ENCODE peak calls at places on chromosomes 1 and 21, in four cellular contexts. N, B, R and L are unnamed samples.

GRCh38 chr1:53585116-53585515 is 125.9 kb downstream of the DMRTB1 start:
- DNase-seq in N (no peak), B (no peak), R (no peak), L (no peak)

GRCh38 chr1:153956997-153957715 is 1.3 kb downstream of the CRTC2 start:
- DNase-seq in N (no peak), B (no peak), R (no peak), L (peak)

GRCh38 chr1:225653463-225654276 is 747 bp upstream of the ENAH start:
- DNase-seq in N (peak), B (peak), R (peak), L (peak)

GRCh38 chr1:224800486-224801119 is 128.9 kb upstream of the DNAH14 start:
- DNase-seq in N (peak), B (no peak), R (no peak), L (no peak)

GRCh38 chr21:42366292-42367010 is at the start of gene TFF1:
- DNase-seq in N (no peak), B (no peak), R (no peak), L (no peak)

GRCh38 chr1:20405893-20406604 is 80.0 kb downstream of the CAMK2N1 start:
- DNase-seq in N (no peak), B (no peak), R (no peak), L (no peak)

GRCh38 chr1:111704776-111705175 is 34.4 kb downstream of the INKA2 start:
- DNase-seq in N (no peak), B (no peak), R (no peak), L (peak)

GRCh38 chr1:245153645-245154428 is 948 bp upstream of the KIF26B start:
- DNase-seq in N (peak), B (peak), R (peak), L (no peak)

GRCh38 chr1:56418047-56418680 is 161.2 kb downstream of the PLPP3 start:
- DNase-seq in N (no peak), B (no peak), R (no peak), L (no peak)

GRCh38 chr21:20649231-20649630 is 349.0 kb upstream of the NCAM2 start:
- DNase-seq in N (no peak), B (no peak), R (no peak), L (no peak)

GRCh38 chr1:108075055-108075454 is 110.1 kb upstream of the VAV3 start:
- DNase-seq in N (no peak), B (no peak), R (no peak), L (no peak)

GRCh38 chr1:21898326-21899155 is 38.6 kb downstream of the HSPG2 start:
- DNase-seq in N (no peak), B (no peak), R (no peak), L (no peak)

GRCh38 chr1:21897844-21898243 is 39.3 kb downstream of the HSPG2 start:
- DNase-seq in N (no peak), B (no peak), R (no peak), L (no peak)

GRCh38 chr1:21899972-21900371 is 37.1 kb downstream of the HSPG2 start:
- DNase-seq in N (no peak), B (no peak), R (peak), L (no peak)

GRCh38 chr1:21900766-21901472 is 36.2 kb downstream of the HSPG2 start:
- DNase-seq in N (no peak), B (no peak), R (no peak), L (no peak)

DNA sequence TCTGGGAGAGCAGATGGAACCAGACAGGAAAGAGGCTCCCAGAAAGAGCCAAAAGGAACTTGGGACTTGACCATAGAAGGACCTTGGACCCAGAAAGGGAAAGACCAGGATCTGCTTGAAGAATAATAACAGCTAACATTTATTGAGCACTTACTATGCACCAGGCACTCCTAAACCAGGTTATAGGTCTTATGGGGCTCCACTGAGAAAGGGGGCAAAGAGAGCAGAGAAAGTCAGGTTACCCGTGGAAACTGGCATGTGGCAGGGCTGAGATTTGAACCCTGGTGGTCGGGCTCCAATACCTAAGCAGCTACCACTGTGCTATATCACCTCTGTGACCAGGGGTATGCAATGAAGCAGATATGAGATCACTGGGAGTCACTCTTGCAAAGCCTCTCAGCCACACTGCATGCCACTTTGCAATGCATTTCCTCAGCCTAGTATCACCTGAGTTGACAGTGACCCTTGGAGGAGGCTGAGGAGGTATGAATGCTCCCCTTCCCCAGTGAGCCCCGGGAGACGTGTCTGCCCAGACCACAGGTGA is 37.8 kb downstream of the HSPG2 start:
- DNase-seq in N (no peak), B (no peak), R (no peak), L (no peak)
- H3K4ac ChIP-seq in N (no peak), B (no peak), R (no peak), L (peak)

DNA sequence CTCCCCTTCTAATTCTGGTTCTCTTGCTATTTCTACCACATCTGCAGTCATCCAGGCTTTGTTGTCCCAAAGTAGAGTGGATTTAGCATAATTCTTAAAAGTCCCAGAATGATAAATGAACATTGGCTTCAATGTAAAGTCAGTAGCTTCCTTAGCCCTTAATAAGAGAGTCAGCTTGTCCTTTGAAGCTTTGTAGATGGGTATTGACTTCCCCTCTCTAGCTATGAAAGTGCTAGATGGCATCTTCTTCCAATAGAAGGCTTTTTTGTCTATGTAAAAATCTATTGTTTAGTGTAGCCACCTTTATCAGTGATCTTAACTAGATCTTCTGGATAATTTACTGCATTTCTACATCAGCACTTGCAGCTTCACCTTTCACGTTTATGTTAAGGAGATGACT is 181.4 kb upstream of the B3GALT2 start:
- DNase-seq in N (no peak), B (no peak), R (no peak), L (no peak)
- H3K4me3 ChIP-seq in N (no peak), B (no peak), R (no peak), L (no peak)

GRCh38 chr1:172967936-172968335 is 82.8 kb downstream of the TNFSF18 start:
- DNase-seq in N (no peak), B (no peak), R (no peak), L (no peak)
- H3K4ac ChIP-seq in N (no peak), B (no peak), R (no peak), L (no peak)

GRCh38 chr1:41018039-41018438 is 3.5 kb downstream of the SLFNL1 start:
- DNase-seq in N (no peak), B (no peak), R (no peak), L (no peak)

GRCh38 chr1:41021526-41022308 is at the start of gene SLFNL1:
- DNase-seq in N (peak), B (peak), R (no peak), L (no peak)

GRCh38 chr1:41020654-41021053 is 871 bp downstream of the SLFNL1 start:
- DNase-seq in N (no peak), B (no peak), R (no peak), L (no peak)

GRCh38 chr1:41019353-41019745 is 2.2 kb downstream of the SLFNL1 start:
- DNase-seq in N (no peak), B (peak), R (no peak), L (no peak)

DNA sequence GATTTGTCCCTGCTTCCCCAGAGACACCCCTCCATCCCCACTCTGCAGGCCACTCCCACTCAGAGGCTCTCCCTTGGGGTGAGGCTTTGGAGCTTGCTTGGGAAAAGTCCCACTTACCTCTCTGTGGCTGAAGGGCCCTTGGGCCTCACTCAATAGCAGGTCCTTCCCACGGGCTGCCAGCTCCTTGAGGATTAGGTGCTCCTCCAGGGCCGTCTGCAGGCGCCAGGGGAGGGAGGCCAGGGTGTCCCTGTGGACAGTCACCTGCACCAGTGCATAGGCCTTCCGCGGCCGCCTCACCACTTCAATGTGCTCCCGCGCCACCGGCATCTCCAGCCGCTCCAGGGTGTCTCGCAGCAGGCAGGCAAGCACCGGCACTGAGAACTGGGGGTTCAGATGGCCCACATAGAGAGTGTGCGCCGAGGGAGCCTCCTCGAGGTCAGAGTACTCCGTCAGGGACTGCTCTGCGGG is 1.4 kb downstream of the SLFNL1 start:
- DNase-seq in N (no peak), B (no peak), R (no peak), L (no peak)
- H3K4me3 ChIP-seq in N (no peak), B (no peak), R (no peak), L (no peak)

GRCh38 chr1:214898718-214899117 is 183.8 kb upstream of the KCNK2 start:
- DNase-seq in N (no peak), B (no peak), R (no peak), L (no peak)
- H3K4ac ChIP-seq in N (no peak), B (no peak), R (no peak), L (no peak)

GRCh38 chr1:66364578-66365391 is 169.2 kb upstream of the SGIP1 start:
- DNase-seq in N (no peak), B (no peak), R (no peak), L (no peak)

GRCh38 chr1:66356605-66357004 is 177.3 kb upstream of the SGIP1 start:
- DNase-seq in N (no peak), B (peak), R (no peak), L (no peak)

GRCh38 chr1:66357478-66358197 is 176.3 kb upstream of the SGIP1 start:
- DNase-seq in N (no peak), B (no peak), R (no peak), L (no peak)

GRCh38 chr1:66359815-66360214 is 174.1 kb upstream of the SGIP1 start:
- DNase-seq in N (no peak), B (no peak), R (no peak), L (no peak)

DNA sequence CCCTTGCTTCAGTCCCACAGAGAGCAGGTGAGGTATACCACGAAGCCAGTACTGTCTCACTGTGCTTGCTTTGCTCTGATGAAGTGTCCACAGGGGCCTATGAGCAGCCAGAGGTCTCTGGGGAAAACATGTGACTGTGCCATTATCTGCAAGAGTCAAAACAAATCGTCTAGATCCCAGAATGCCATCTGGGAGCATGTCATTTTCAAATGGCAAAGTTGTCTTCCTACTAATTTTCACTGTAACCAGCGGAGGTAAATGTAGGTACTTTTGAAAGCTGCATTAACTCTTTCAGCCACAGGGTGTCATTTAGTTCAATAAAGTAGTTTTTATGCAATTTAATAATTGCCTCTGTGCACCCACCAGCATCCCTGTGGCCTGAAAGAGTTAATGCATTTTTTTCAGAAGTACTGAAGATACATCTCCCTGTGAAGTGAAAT is 173.6 kb upstream of the SGIP1 start:
- DNase-seq in N (no peak), B (no peak), R (no peak), L (no peak)
- H3K4me3 ChIP-seq in N (no peak), B (no peak), R (no peak), L (no peak)

DNA sequence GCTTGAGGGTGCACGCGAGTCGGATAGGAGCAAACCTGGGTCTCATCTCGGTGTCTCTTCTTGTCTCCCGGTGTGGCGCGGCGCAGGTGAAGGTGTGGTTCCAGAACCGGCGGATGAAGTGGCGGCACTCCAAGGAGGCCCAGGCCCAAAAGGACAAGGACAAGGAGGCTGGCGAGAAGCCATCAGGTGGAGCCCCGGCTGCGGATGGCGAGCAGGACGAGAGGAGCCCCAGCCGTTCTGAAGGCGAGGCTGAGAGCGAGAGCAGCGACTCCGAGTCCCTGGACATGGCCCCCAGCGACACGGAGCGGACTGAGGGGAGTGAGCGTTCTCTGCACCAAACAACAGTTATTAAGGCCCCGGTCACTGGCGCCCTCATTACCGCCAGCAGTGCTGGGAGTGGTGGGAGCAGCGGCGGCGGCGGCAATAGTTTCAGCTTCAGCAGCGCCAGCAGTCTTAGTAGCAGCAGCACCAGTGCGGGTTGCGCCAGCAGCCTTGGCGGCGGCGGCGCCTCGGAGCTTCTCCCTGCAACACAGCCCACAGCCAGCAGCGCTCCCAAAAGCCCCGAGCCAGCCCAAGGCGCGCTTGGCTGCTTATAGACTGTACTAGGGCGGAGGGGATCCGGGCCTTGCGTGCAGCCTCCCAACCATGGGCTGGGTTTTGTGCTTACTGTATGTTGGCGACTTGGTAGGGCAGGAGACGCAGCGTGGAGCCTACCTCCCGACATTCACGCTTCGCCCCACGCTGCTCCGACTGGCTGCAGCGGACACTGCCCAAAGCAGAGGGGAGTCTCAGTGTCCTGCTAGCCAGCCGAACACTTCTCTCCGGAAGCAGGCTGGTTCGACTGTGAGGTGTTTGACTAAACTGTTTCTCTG is 5.1 kb downstream of the HLX start:
- DNase-seq in N (peak), B (peak), R (no peak), L (no peak)
- H3K4ac ChIP-seq in N (no peak), B (no peak), R (no peak), L (no peak)

DNA sequence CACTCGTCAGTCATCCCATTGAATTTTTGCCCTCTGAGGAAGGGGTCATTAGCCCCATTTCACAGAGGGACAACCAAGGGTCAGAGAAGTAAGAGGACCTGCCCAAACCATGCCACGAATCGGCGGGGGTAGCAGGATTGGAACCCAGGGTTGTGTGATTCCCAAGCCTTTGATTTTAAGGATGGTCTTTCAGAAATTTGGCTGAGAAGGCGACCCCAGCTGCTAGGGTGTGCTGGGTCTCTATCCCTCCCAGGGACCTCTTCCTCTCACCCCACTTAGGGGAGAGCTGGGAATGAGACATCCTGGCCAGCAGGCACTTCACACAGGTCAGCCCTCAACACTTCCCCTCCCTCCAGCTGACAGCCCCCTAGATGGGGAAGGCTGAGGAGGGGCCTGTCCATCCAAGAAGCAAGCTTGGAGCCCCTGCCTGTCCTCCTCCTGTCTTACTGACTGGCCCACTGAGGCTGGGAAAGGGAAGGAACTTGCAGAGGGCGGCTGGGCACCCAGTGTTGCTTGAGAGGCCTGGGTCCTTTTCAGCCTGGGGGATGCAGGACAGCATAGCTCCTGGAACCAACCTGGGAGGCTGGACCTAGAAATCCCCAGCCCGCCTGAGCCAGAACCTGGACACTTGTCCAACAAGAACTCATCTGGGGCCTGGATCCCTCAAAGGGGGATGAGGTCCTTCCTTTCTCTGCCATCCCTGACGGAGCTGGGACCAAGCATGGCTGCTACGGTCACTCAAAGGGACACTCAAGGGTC is 1.7 kb downstream of the SDC3 start:
- DNase-seq in N (no peak), B (no peak), R (no peak), L (no peak)
- H3K4me3 ChIP-seq in N (no peak), B (no peak), R (peak), L (peak)